ENCODE peak calls at places on chromosome 9, in eight cellular contexts. One of them, this sample, is unnamed.

GRCh38 chr9:114027159-114027895 is 50.8 kb downstream of the AMBP start:
- DNase-seq in anterior cingulate cortex: no peak
- DNase-seq in AG10803: no peak
- DNase-seq in HTR-8/SVneo: no peak
- DNase-seq in A549: no peak
- DNase-seq in activated CD4-positive, alpha-beta T cell treated with anti-CD3 and anti-CD28 coated beads for 36 hours: no peak
- DNase-seq in GM20000: no peak
- DNase-seq in fibroblast of mammary gland: no peak
- DNase-seq in this sample: no peak

GRCh38 chr9:109556061-109556460 is 58.0 kb upstream of the PTPN3 start:
- DNase-seq in activated CD4-positive, alpha-beta T cell treated with anti-CD3 and anti-CD28 coated beads for 36 hours: no peak
- DNase-seq in GM20000: no peak
- DNase-seq in A549: no peak
- DNase-seq in anterior cingulate cortex: no peak
- DNase-seq in fibroblast of mammary gland: no peak
- DNase-seq in HTR-8/SVneo: no peak
- DNase-seq in AG10803: no peak
- DNase-seq in this sample: no peak

GRCh38 chr9:98369066-98369425 is 113.6 kb upstream of the TBC1D2 start:
- DNase-seq in GM20000: no peak
- DNase-seq in anterior cingulate cortex: no peak
- DNase-seq in activated CD4-positive, alpha-beta T cell treated with anti-CD3 and anti-CD28 coated beads for 36 hours: no peak
- DNase-seq in A549: no peak
- DNase-seq in HTR-8/SVneo: no peak
- DNase-seq in fibroblast of mammary gland: no peak
- DNase-seq in AG10803: no peak
- DNase-seq in this sample: no peak

GRCh38 chr9:35229779-35230143 is 68.0 kb downstream of the UNC13B start:
- DNase-seq in A549: no peak
- DNase-seq in fibroblast of mammary gland: peak; percentile 8
- DNase-seq in activated CD4-positive, alpha-beta T cell treated with anti-CD3 and anti-CD28 coated beads for 36 hours: no peak
- DNase-seq in GM20000: no peak
- DNase-seq in anterior cingulate cortex: no peak
- DNase-seq in HTR-8/SVneo: no peak
- DNase-seq in AG10803: no peak
- DNase-seq in this sample: no peak

GRCh38 chr9:135478191-135478590 is 1.4 kb upstream of the PPP1R26 start:
- DNase-seq in AG10803: no peak
- DNase-seq in anterior cingulate cortex: no peak
- DNase-seq in A549: no peak
- DNase-seq in GM20000: no peak
- DNase-seq in HTR-8/SVneo: no peak
- DNase-seq in activated CD4-positive, alpha-beta T cell treated with anti-CD3 and anti-CD28 coated beads for 36 hours: no peak
- DNase-seq in fibroblast of mammary gland: no peak
- DNase-seq in this sample: no peak

GRCh38 chr9:120735415-120736126 is 21.3 kb upstream of the MEGF9 start:
- DNase-seq in fibroblast of mammary gland: peak; percentile 65
- DNase-seq in HTR-8/SVneo: no peak
- DNase-seq in AG10803: peak; percentile 82
- DNase-seq in anterior cingulate cortex: no peak
- DNase-seq in activated CD4-positive, alpha-beta T cell treated with anti-CD3 and anti-CD28 coated beads for 36 hours: no peak
- DNase-seq in A549: peak; percentile 55
- DNase-seq in GM20000: no peak
- DNase-seq in this sample: no peak

GRCh38 chr9:134457321-134457923 is 131.2 kb downstream of the RXRA start:
- DNase-seq in AG10803: no peak
- DNase-seq in anterior cingulate cortex: no peak
- DNase-seq in HTR-8/SVneo: no peak
- DNase-seq in GM20000: no peak
- DNase-seq in A549: no peak
- DNase-seq in fibroblast of mammary gland: no peak
- DNase-seq in activated CD4-positive, alpha-beta T cell treated with anti-CD3 and anti-CD28 coated beads for 36 hours: no peak
- DNase-seq in this sample: no peak

GRCh38 chr9:122274055-122274454 is 9.4 kb downstream of the MRRF start:
- DNase-seq in anterior cingulate cortex: no peak
- DNase-seq in HTR-8/SVneo: no peak
- DNase-seq in activated CD4-positive, alpha-beta T cell treated with anti-CD3 and anti-CD28 coated beads for 36 hours: no peak
- DNase-seq in GM20000: no peak
- DNase-seq in A549: no peak
- DNase-seq in AG10803: no peak
- DNase-seq in fibroblast of mammary gland: no peak
- DNase-seq in this sample: no peak

GRCh38 chr9:33924978-33925797 is 108.2 kb downstream of the UBE2R2 start:
- DNase-seq in HTR-8/SVneo: peak; percentile 31
- DNase-seq in A549: peak; percentile 63
- DNase-seq in anterior cingulate cortex: no peak
- DNase-seq in AG10803: peak; percentile 58
- DNase-seq in activated CD4-positive, alpha-beta T cell treated with anti-CD3 and anti-CD28 coated beads for 36 hours: peak; percentile 55
- DNase-seq in GM20000: peak; percentile 47
- DNase-seq in fibroblast of mammary gland: peak; percentile 70
- DNase-seq in this sample: peak; percentile 66

GRCh38 chr9:34047864-34048729 is 590 bp downstream of the UBAP2 start:
- DNase-seq in AG10803: no peak
- DNase-seq in anterior cingulate cortex: no peak
- DNase-seq in GM20000: peak; percentile 51
- DNase-seq in activated CD4-positive, alpha-beta T cell treated with anti-CD3 and anti-CD28 coated beads for 36 hours: peak; percentile 74
- DNase-seq in fibroblast of mammary gland: peak; percentile 23
- DNase-seq in A549: peak; percentile 56
- DNase-seq in HTR-8/SVneo: no peak
- DNase-seq in this sample: peak; percentile 16

GRCh38 chr9:127803507-127804352 is 1.0 kb downstream of the FPGS start:
- DNase-seq in A549: peak; percentile 63
- DNase-seq in GM20000: peak; percentile 36
- DNase-seq in anterior cingulate cortex: no peak
- DNase-seq in AG10803: peak; percentile 58
- DNase-seq in activated CD4-positive, alpha-beta T cell treated with anti-CD3 and anti-CD28 coated beads for 36 hours: peak; percentile 49
- DNase-seq in HTR-8/SVneo: peak; percentile 10
- DNase-seq in fibroblast of mammary gland: peak; percentile 39
- DNase-seq in this sample: no peak

GRCh38 chr9:31467086-31467485 is 917.4 kb upstream of the ACO1 start:
- DNase-seq in A549: no peak
- DNase-seq in anterior cingulate cortex: no peak
- DNase-seq in activated CD4-positive, alpha-beta T cell treated with anti-CD3 and anti-CD28 coated beads for 36 hours: no peak
- DNase-seq in fibroblast of mammary gland: no peak
- DNase-seq in GM20000: no peak
- DNase-seq in HTR-8/SVneo: no peak
- DNase-seq in AG10803: no peak
- DNase-seq in this sample: no peak

GRCh38 chr9:109945571-109945970 is 165.6 kb downstream of the PALM2AKAP2 start:
- DNase-seq in A549: no peak
- DNase-seq in HTR-8/SVneo: no peak
- DNase-seq in fibroblast of mammary gland: peak; percentile 75
- DNase-seq in activated CD4-positive, alpha-beta T cell treated with anti-CD3 and anti-CD28 coated beads for 36 hours: no peak
- DNase-seq in anterior cingulate cortex: no peak
- DNase-seq in GM20000: no peak
- DNase-seq in AG10803: peak; percentile 15
- DNase-seq in this sample: no peak

GRCh38 chr9:70421272-70422180 is 7.1 kb upstream of the KLF9 start:
- DNase-seq in activated CD4-positive, alpha-beta T cell treated with anti-CD3 and anti-CD28 coated beads for 36 hours: peak; percentile 48
- DNase-seq in anterior cingulate cortex: peak; percentile 44
- DNase-seq in A549: no peak
- DNase-seq in AG10803: peak; percentile 48
- DNase-seq in fibroblast of mammary gland: peak; percentile 78
- DNase-seq in GM20000: peak; percentile 24
- DNase-seq in HTR-8/SVneo: no peak
- DNase-seq in this sample: peak; percentile 53

GRCh38 chr9:124389146-124389939 is 25.9 kb downstream of the PSMB7 start:
- DNase-seq in anterior cingulate cortex: no peak
- DNase-seq in fibroblast of mammary gland: no peak
- DNase-seq in activated CD4-positive, alpha-beta T cell treated with anti-CD3 and anti-CD28 coated beads for 36 hours: no peak
- DNase-seq in GM20000: no peak
- DNase-seq in HTR-8/SVneo: no peak
- DNase-seq in A549: no peak
- DNase-seq in AG10803: no peak
- DNase-seq in this sample: no peak

GRCh38 chr9:111974092-111974681 is 77.6 kb downstream of the UGCG start:
- DNase-seq in HTR-8/SVneo: no peak
- DNase-seq in activated CD4-positive, alpha-beta T cell treated with anti-CD3 and anti-CD28 coated beads for 36 hours: no peak
- DNase-seq in fibroblast of mammary gland: peak; percentile 87
- DNase-seq in GM20000: no peak
- DNase-seq in AG10803: peak; percentile 83
- DNase-seq in anterior cingulate cortex: no peak
- DNase-seq in A549: no peak
- DNase-seq in this sample: no peak

GRCh38 chr9:105950894-105951293 is 256.6 kb downstream of the TMEM38B start:
- DNase-seq in activated CD4-positive, alpha-beta T cell treated with anti-CD3 and anti-CD28 coated beads for 36 hours: no peak
- DNase-seq in AG10803: no peak
- DNase-seq in fibroblast of mammary gland: no peak
- DNase-seq in GM20000: no peak
- DNase-seq in A549: no peak
- DNase-seq in anterior cingulate cortex: no peak
- DNase-seq in HTR-8/SVneo: no peak
- DNase-seq in this sample: no peak

GRCh38 chr9:73780916-73781315 is 629.3 kb downstream of the ANXA1 start:
- DNase-seq in A549: peak; percentile 1
- DNase-seq in anterior cingulate cortex: no peak
- DNase-seq in AG10803: peak; percentile 70
- DNase-seq in activated CD4-positive, alpha-beta T cell treated with anti-CD3 and anti-CD28 coated beads for 36 hours: no peak
- DNase-seq in GM20000: no peak
- DNase-seq in fibroblast of mammary gland: peak; percentile 98
- DNase-seq in HTR-8/SVneo: peak; percentile 1
- DNase-seq in this sample: no peak

GRCh38 chr9:98288876-98289275 is 33.4 kb upstream of the TBC1D2 start:
- DNase-seq in activated CD4-positive, alpha-beta T cell treated with anti-CD3 and anti-CD28 coated beads for 36 hours: no peak
- DNase-seq in fibroblast of mammary gland: no peak
- DNase-seq in anterior cingulate cortex: no peak
- DNase-seq in HTR-8/SVneo: no peak
- DNase-seq in GM20000: no peak
- DNase-seq in AG10803: no peak
- DNase-seq in A549: no peak
- DNase-seq in this sample: no peak

GRCh38 chr9:137316012-137316981 is 14.2 kb upstream of the NRARP start:
- DNase-seq in HTR-8/SVneo: no peak
- DNase-seq in anterior cingulate cortex: no peak
- DNase-seq in fibroblast of mammary gland: peak; percentile 34
- DNase-seq in GM20000: peak; percentile 97
- DNase-seq in A549: peak; percentile 75
- DNase-seq in AG10803: no peak
- DNase-seq in activated CD4-positive, alpha-beta T cell treated with anti-CD3 and anti-CD28 coated beads for 36 hours: peak; percentile 43
- DNase-seq in this sample: no peak

GRCh38 chr9:4890242-4890641 is 94.8 kb upstream of the JAK2 start:
- DNase-seq in activated CD4-positive, alpha-beta T cell treated with anti-CD3 and anti-CD28 coated beads for 36 hours: no peak
- DNase-seq in anterior cingulate cortex: no peak
- DNase-seq in A549: no peak
- DNase-seq in AG10803: no peak
- DNase-seq in GM20000: no peak
- DNase-seq in fibroblast of mammary gland: no peak
- DNase-seq in HTR-8/SVneo: no peak
- DNase-seq in this sample: no peak

GRCh38 chr9:3931996-3932906 is 367.6 kb downstream of the GLIS3 start:
- DNase-seq in GM20000: no peak
- DNase-seq in AG10803: peak; percentile 61
- DNase-seq in HTR-8/SVneo: no peak
- DNase-seq in anterior cingulate cortex: no peak
- DNase-seq in A549: no peak
- DNase-seq in activated CD4-positive, alpha-beta T cell treated with anti-CD3 and anti-CD28 coated beads for 36 hours: no peak
- DNase-seq in fibroblast of mammary gland: peak; percentile 76
- DNase-seq in this sample: no peak

GRCh38 chr9:33196736-33197135 is 29.6 kb upstream of the B4GALT1 start:
- DNase-seq in activated CD4-positive, alpha-beta T cell treated with anti-CD3 and anti-CD28 coated beads for 36 hours: no peak
- DNase-seq in fibroblast of mammary gland: no peak
- DNase-seq in anterior cingulate cortex: no peak
- DNase-seq in AG10803: peak; percentile 52
- DNase-seq in A549: no peak
- DNase-seq in HTR-8/SVneo: no peak
- DNase-seq in GM20000: no peak
- DNase-seq in this sample: no peak

This sample was measured in dorsolateral prefrontal cortex.